ENCODE peak calls at places on chromosomes 12 and 14, in five cellular contexts. A, D, L, R and C are unnamed samples.

GRCh38 chr12:47855502-47855901 is 35.8 kb upstream of the HDAC7 start:
- DNase-seq in L (no peak), R (no peak), A (no peak), D (no peak), C (no peak)

GRCh38 chr12:32399373-32400113 is at the start of gene FGD4:
- DNase-seq in L (peak; percentile 87), D (peak; percentile 16), A (peak; percentile 67), R (peak; percentile 79), C (peak; percentile 66)

GRCh38 chr14:73266317-73266716 is 29.0 kb downstream of the PAPLN start:
- DNase-seq in D (no peak), R (no peak), A (no peak), L (no peak), C (no peak)

GRCh38 chr12:52380271-52380694 is 5.2 kb downstream of the KRT84 start:
- DNase-seq in D (no peak), L (no peak), R (peak; percentile 42), A (no peak), C (no peak)

GRCh38 chr14:99654235-99655000 is 9.5 kb downstream of the HHIPL1 start:
- DNase-seq in A (no peak), D (peak; percentile 63), L (no peak), R (peak; percentile 29), C (peak; percentile 68)

GRCh38 chr12:118035194-118036041 is 18.9 kb downstream of the RFC5 start:
- DNase-seq in D (no peak), R (no peak), L (peak; percentile 61), A (no peak), C (no peak)

GRCh38 chr14:41605550-41606248 is 977 bp upstream of the LRFN5 start:
- DNase-seq in A (no peak), L (peak; percentile 21), D (no peak), R (no peak), C (no peak)

GRCh38 chr12:132495165-132495544 is 5.2 kb downstream of the FBRSL1 start:
- DNase-seq in A (no peak), R (no peak), D (no peak), L (no peak), C (no peak)

GRCh38 chr14:96586921-96587822 is 85.0 kb downstream of the PAPOLA start:
- DNase-seq in D (no peak), A (no peak), R (no peak), L (no peak), C (no peak)

GRCh38 chr12:32522322-32523221 is 123.2 kb downstream of the FGD4 start:
- DNase-seq in D (no peak), L (no peak), R (no peak), A (no peak), C (no peak)

GRCh38 chr12:69919565-69919964 is 94.5 kb downstream of the MYRFL start:
- DNase-seq in R (no peak), A (no peak), D (no peak), L (no peak), C (no peak)

GRCh38 chr14:91417134-91417982 is at the start of gene CCDC88C:
- DNase-seq in R (peak; percentile 40), L (peak; percentile 93), A (no peak), D (no peak), C (no peak)

GRCh38 chr14:105173901-105174894 is 5.6 kb upstream of the JAG2 start:
- DNase-seq in A (no peak), R (peak; percentile 68), L (no peak), D (no peak), C (no peak)

GRCh38 chr12:15306605-15307004 is 15.7 kb upstream of the PTPRO start:
- DNase-seq in D (no peak), R (no peak), A (no peak), L (no peak), C (no peak)

GRCh38 chr14:75518625-75519024 is 3.6 kb upstream of the BATF start:
- DNase-seq in L (peak; percentile 51), A (no peak), D (no peak), R (peak; percentile 41), C (no peak)

GRCh38 chr12:74641262-74641661 is 103.6 kb downstream of the ATXN7L3B start:
- DNase-seq in A (no peak), D (no peak), R (no peak), L (no peak), C (no peak)

GRCh38 chr14:71474291-71474690 is 457.9 kb upstream of the RGS6 start:
- DNase-seq in R (no peak), A (no peak), L (no peak), D (no peak), C (no peak)

GRCh38 chr12:75658826-75659823 is 147.7 kb upstream of the KRR1 start:
- DNase-seq in R (peak; percentile 90), D (no peak), L (no peak), A (no peak), C (no peak)

GRCh38 chr14:51018521-51018920 is 74.2 kb upstream of the PYGL start:
- DNase-seq in L (no peak), D (no peak), A (no peak), R (no peak), C (no peak)

GRCh38 chr12:115972241-115972640 is 305.3 kb downstream of the MED13L start:
- DNase-seq in D (no peak), A (no peak), R (no peak), L (no peak), C (no peak)

GRCh38 chr12:69904761-69905160 is 79.7 kb downstream of the MYRFL start:
- DNase-seq in L (no peak), D (peak; percentile 38), R (no peak), A (no peak), C (no peak)

GRCh38 chr12:45336762-45337596 is 121.1 kb downstream of the ANO6 start:
- DNase-seq in L (no peak), R (peak; percentile 82), D (peak; percentile 45), A (no peak), C (no peak)

GRCh38 chr14:100148837-100149731 is 10.4 kb downstream of the DEGS2 start:
- DNase-seq in D (no peak), A (no peak), L (no peak), R (no peak), C (no peak)

GRCh38 chr14:67413806-67414769 is 2.1 kb upstream of the PLEK2 start:
- DNase-seq in A (no peak), R (peak; percentile 97), D (no peak), L (no peak), C (no peak)

GRCh38 chr14:68541128-68541896 is 251.6 kb downstream of the ZFP36L1 start:
- DNase-seq in D (no peak), L (no peak), A (no peak), R (no peak), C (no peak)

GRCh38 chr14:68546839-68547238 is 246.0 kb downstream of the ZFP36L1 start:
- DNase-seq in L (no peak), D (no peak), A (no peak), R (peak; percentile 98), C (no peak)

GRCh38 chr14:68542346-68542745 is 250.5 kb downstream of the ZFP36L1 start:
- DNase-seq in D (no peak), A (no peak), R (peak; percentile 67), L (no peak), C (no peak)

GRCh38 chr14:68544150-68544892 is 248.5 kb downstream of the ZFP36L1 start:
- DNase-seq in D (peak; percentile 97), R (peak; percentile 99), L (no peak), A (no peak), C (no peak)

GRCh38 chr14:68543516-68543915 is 249.4 kb downstream of the ZFP36L1 start:
- DNase-seq in R (no peak), D (no peak), L (no peak), A (no peak), C (no peak)
- TF ChIP-seq CTCF in R (no peak), D (no peak), L (no peak), A (no peak), C (no peak)

GRCh38 chr14:94599656-94600004 is 12.6 kb upstream of the SERPINA3 start:
- DNase-seq in A (no peak), R (no peak), D (no peak), L (no peak), C (no peak)
- TF ChIP-seq CTCF in A (no peak), R (no peak), D (no peak), L (no peak), C (no peak)

DNA sequence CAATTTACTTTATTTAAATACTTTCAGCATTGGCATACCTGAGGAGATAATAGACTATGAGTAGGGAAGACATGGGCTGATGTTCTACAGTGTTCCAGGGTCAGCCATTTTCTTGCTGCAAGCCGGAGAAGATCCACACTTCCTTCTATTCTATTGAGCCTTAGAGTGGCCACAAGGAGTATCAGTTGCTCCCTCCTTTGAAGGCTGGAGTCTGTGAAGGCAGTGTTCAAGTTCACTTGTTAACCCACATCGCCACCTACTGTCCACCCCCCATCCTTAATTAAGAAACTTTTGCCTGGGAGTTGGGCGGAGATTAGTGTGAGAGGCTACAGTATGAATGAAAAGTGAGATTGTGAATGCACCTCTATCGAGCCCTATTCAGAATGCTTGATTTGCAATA is 666.6 kb downstream of the NRXN3 start:
- DNase-seq in A (no peak), D (peak; percentile 23), R (peak; percentile 72), L (peak; percentile 31), C (peak; percentile 22)
- TF ChIP-seq CTCF in A (no peak), D (peak; percentile 38), R (peak; percentile 67), L (no peak), C (peak; percentile 96)

GRCh38 chr12:27013606-27014084 is 539 bp downstream of the TM7SF3 start:
- DNase-seq in L (no peak), R (peak; percentile 33), A (no peak), D (no peak), C (no peak)
- TF ChIP-seq CTCF in L (no peak), R (no peak), A (no peak), D (no peak), C (no peak)

GRCh38 chr12:100267603-100268281 is 765 bp downstream of the SCYL2 start:
- DNase-seq in L (peak; percentile 24), D (no peak), R (peak; percentile 39), A (peak; percentile 32), C (no peak)

GRCh38 chr12:100268835-100269564 is 2.0 kb downstream of the SCYL2 start:
- DNase-seq in D (no peak), A (no peak), L (no peak), R (peak; percentile 14), C (no peak)

GRCh38 chr12:100266163-100266801 is 597 bp downstream of the DEPDC4 start:
- DNase-seq in R (no peak), D (no peak), L (no peak), A (no peak), C (peak; percentile 43)

GRCh38 chr12:100265732-100266131 is 1.1 kb downstream of the DEPDC4 start:
- DNase-seq in R (no peak), D (no peak), L (no peak), A (no peak), C (no peak)

DNA sequence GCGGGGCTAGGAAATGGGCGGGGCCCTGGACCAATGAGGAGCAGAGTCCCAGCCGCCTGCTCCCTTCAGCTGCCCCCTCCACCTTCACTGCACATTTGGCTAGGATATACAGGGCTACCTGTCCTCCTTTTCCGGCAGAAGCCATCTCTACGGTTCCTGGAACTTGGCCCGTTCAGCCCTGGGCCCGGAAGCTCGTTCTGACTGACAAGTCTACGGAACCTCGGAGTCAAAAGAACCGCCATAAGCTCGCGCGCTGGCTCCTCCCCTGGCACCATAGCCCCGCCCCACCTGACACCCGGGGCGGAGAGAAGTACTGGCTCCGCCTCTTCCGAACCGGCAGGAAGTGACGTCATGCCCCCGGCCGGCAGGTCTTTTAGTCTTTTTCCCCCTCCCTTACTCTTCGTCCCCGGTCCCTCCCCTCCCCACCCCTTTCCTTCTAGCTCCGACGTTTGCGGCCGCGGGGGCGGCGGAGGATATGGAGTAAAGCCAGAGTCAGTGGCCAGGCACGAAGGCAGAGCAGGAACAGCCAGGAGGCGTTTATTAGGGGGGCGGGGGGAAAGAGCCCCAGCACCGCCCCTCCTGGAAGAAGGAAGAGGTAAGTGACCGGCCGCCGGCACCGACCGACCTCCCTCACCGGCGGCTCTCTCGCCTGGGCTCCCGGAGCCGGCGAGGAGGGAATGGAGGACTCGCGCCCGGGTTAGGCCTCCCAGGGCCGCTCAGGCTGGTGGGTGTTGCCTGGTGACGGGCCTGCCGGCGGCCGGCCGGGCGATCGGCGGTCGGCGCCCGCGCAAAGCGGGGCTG is at the start of the genes DEPDC4 and SCYL2:
- DNase-seq in D (peak; percentile 96), L (peak; percentile 94), R (peak; percentile 92), A (peak; percentile 91), C (peak; percentile 37)
- TF ChIP-seq CTCF in D (no peak), L (no peak), R (no peak), A (no peak), C (no peak)